ENCODE peak calls at places on chromosomes 16 and 17, in five cellular contexts. One of them, this sample, is unnamed.

GRCh38 chr17:1201132-1201702 is 21.4 kb upstream of the ABR start:
- DNase-seq in ACHN: no peak
- DNase-seq in cardiac muscle cell: no peak
- DNase-seq in amygdala: no peak
- DNase-seq in stimulated activated CD8-positive, alpha-beta memory T cell treated with anti-CD3 and anti-CD28 coated beads, Interleukin-4, amount 100 ng/mL, for 1 hour: peak
- DNase-seq in this sample: no peak

GRCh38 chr17:44864831-44865230 is 17.1 kb downstream of the HIGD1B start:
- DNase-seq in ACHN: no peak
- DNase-seq in cardiac muscle cell: no peak
- DNase-seq in amygdala: no peak
- DNase-seq in stimulated activated CD8-positive, alpha-beta memory T cell treated with anti-CD3 and anti-CD28 coated beads, Interleukin-4, amount 100 ng/mL, for 1 hour: no peak
- DNase-seq in this sample: no peak

GRCh38 chr17:40346768-40347154 is 17.8 kb downstream of the GJD3 start:
- DNase-seq in ACHN: no peak
- DNase-seq in cardiac muscle cell: no peak
- DNase-seq in amygdala: no peak
- DNase-seq in stimulated activated CD8-positive, alpha-beta memory T cell treated with anti-CD3 and anti-CD28 coated beads, Interleukin-4, amount 100 ng/mL, for 1 hour: no peak
- DNase-seq in this sample: no peak

GRCh38 chr17:72063756-72064461 is 56.9 kb upstream of the SOX9 start:
- DNase-seq in ACHN: no peak
- DNase-seq in cardiac muscle cell: no peak
- DNase-seq in amygdala: no peak
- DNase-seq in stimulated activated CD8-positive, alpha-beta memory T cell treated with anti-CD3 and anti-CD28 coated beads, Interleukin-4, amount 100 ng/mL, for 1 hour: no peak
- DNase-seq in this sample: no peak

GRCh38 chr17:71633391-71633849 is 487.4 kb upstream of the SOX9 start:
- DNase-seq in ACHN: no peak
- DNase-seq in cardiac muscle cell: no peak
- DNase-seq in amygdala: no peak
- DNase-seq in stimulated activated CD8-positive, alpha-beta memory T cell treated with anti-CD3 and anti-CD28 coated beads, Interleukin-4, amount 100 ng/mL, for 1 hour: no peak
- DNase-seq in this sample: no peak

GRCh38 chr16:77387075-77387474 is 47.8 kb downstream of the ADAMTS18 start:
- DNase-seq in ACHN: no peak
- DNase-seq in cardiac muscle cell: no peak
- DNase-seq in amygdala: no peak
- DNase-seq in stimulated activated CD8-positive, alpha-beta memory T cell treated with anti-CD3 and anti-CD28 coated beads, Interleukin-4, amount 100 ng/mL, for 1 hour: no peak
- DNase-seq in this sample: no peak

GRCh38 chr16:4734730-4735575 is 616 bp downstream of the DNAAF8 start:
- DNase-seq in ACHN: peak
- DNase-seq in cardiac muscle cell: peak
- DNase-seq in amygdala: peak
- DNase-seq in stimulated activated CD8-positive, alpha-beta memory T cell treated with anti-CD3 and anti-CD28 coated beads, Interleukin-4, amount 100 ng/mL, for 1 hour: peak
- DNase-seq in this sample: peak

GRCh38 chr17:75019146-75019545 is 6.7 kb downstream of the MRPL58 start:
- DNase-seq in ACHN: no peak
- DNase-seq in cardiac muscle cell: no peak
- DNase-seq in amygdala: no peak
- DNase-seq in stimulated activated CD8-positive, alpha-beta memory T cell treated with anti-CD3 and anti-CD28 coated beads, Interleukin-4, amount 100 ng/mL, for 1 hour: no peak
- DNase-seq in this sample: no peak

GRCh38 chr17:80575057-80575875 is 30.6 kb downstream of the RPTOR start:
- DNase-seq in ACHN: peak
- DNase-seq in cardiac muscle cell: peak
- DNase-seq in amygdala: no peak
- DNase-seq in stimulated activated CD8-positive, alpha-beta memory T cell treated with anti-CD3 and anti-CD28 coated beads, Interleukin-4, amount 100 ng/mL, for 1 hour: peak
- DNase-seq in this sample: peak

GRCh38 chr17:79136596-79136995 is 62.0 kb downstream of the ENGASE start:
- DNase-seq in ACHN: no peak
- DNase-seq in cardiac muscle cell: no peak
- DNase-seq in amygdala: no peak
- DNase-seq in stimulated activated CD8-positive, alpha-beta memory T cell treated with anti-CD3 and anti-CD28 coated beads, Interleukin-4, amount 100 ng/mL, for 1 hour: no peak
- DNase-seq in this sample: no peak

GRCh38 chr17:29112780-29113295 is 67.4 kb downstream of the MYO18A start:
- DNase-seq in ACHN: peak
- DNase-seq in cardiac muscle cell: no peak
- DNase-seq in amygdala: peak
- DNase-seq in stimulated activated CD8-positive, alpha-beta memory T cell treated with anti-CD3 and anti-CD28 coated beads, Interleukin-4, amount 100 ng/mL, for 1 hour: no peak
- DNase-seq in this sample: peak

GRCh38 chr17:83079766-83080616 is 582 bp downstream of the METRNL start:
- DNase-seq in ACHN: no peak
- DNase-seq in cardiac muscle cell: peak
- DNase-seq in amygdala: no peak
- DNase-seq in stimulated activated CD8-positive, alpha-beta memory T cell treated with anti-CD3 and anti-CD28 coated beads, Interleukin-4, amount 100 ng/mL, for 1 hour: no peak
- DNase-seq in this sample: peak

GRCh38 chr16:84024854-84025253 is 17.7 kb downstream of the SLC38A8 start:
- DNase-seq in ACHN: no peak
- DNase-seq in cardiac muscle cell: no peak
- DNase-seq in amygdala: no peak
- DNase-seq in stimulated activated CD8-positive, alpha-beta memory T cell treated with anti-CD3 and anti-CD28 coated beads, Interleukin-4, amount 100 ng/mL, for 1 hour: no peak
- DNase-seq in this sample: no peak

GRCh38 chr16:8674413-8675022 is at the start of gene ABAT:
- DNase-seq in ACHN: peak
- DNase-seq in cardiac muscle cell: peak
- DNase-seq in amygdala: peak
- DNase-seq in stimulated activated CD8-positive, alpha-beta memory T cell treated with anti-CD3 and anti-CD28 coated beads, Interleukin-4, amount 100 ng/mL, for 1 hour: peak
- DNase-seq in this sample: peak

GRCh38 chr16:64182985-64183384 is 938.9 kb downstream of the CDH11 start:
- DNase-seq in ACHN: no peak
- DNase-seq in cardiac muscle cell: no peak
- DNase-seq in amygdala: no peak
- DNase-seq in stimulated activated CD8-positive, alpha-beta memory T cell treated with anti-CD3 and anti-CD28 coated beads, Interleukin-4, amount 100 ng/mL, for 1 hour: no peak
- DNase-seq in this sample: no peak

GRCh38 chr17:76710863-76711611 is at the start of gene MXRA7:
- DNase-seq in ACHN: peak
- DNase-seq in cardiac muscle cell: peak
- DNase-seq in amygdala: peak
- DNase-seq in stimulated activated CD8-positive, alpha-beta memory T cell treated with anti-CD3 and anti-CD28 coated beads, Interleukin-4, amount 100 ng/mL, for 1 hour: peak
- DNase-seq in this sample: peak

GRCh38 chr16:11205754-11206459 is 50.1 kb downstream of the SOCS1 start:
- DNase-seq in ACHN: no peak
- DNase-seq in cardiac muscle cell: no peak
- DNase-seq in amygdala: no peak
- DNase-seq in stimulated activated CD8-positive, alpha-beta memory T cell treated with anti-CD3 and anti-CD28 coated beads, Interleukin-4, amount 100 ng/mL, for 1 hour: no peak
- DNase-seq in this sample: peak

GRCh38 chr17:8807070-8807550 is 7.9 kb upstream of the MFSD6L start:
- DNase-seq in ACHN: no peak
- DNase-seq in cardiac muscle cell: no peak
- DNase-seq in amygdala: no peak
- DNase-seq in stimulated activated CD8-positive, alpha-beta memory T cell treated with anti-CD3 and anti-CD28 coated beads, Interleukin-4, amount 100 ng/mL, for 1 hour: no peak
- DNase-seq in this sample: no peak

GRCh38 chr17:79003661-79004411 is 5.7 kb downstream of the CANT1 start:
- DNase-seq in ACHN: no peak
- DNase-seq in cardiac muscle cell: no peak
- DNase-seq in amygdala: no peak
- DNase-seq in stimulated activated CD8-positive, alpha-beta memory T cell treated with anti-CD3 and anti-CD28 coated beads, Interleukin-4, amount 100 ng/mL, for 1 hour: no peak
- DNase-seq in this sample: no peak

GRCh38 chr17:74970395-74970794 is 2.2 kb downstream of the HID1 start:
- DNase-seq in ACHN: no peak
- DNase-seq in cardiac muscle cell: no peak
- DNase-seq in amygdala: no peak
- DNase-seq in stimulated activated CD8-positive, alpha-beta memory T cell treated with anti-CD3 and anti-CD28 coated beads, Interleukin-4, amount 100 ng/mL, for 1 hour: no peak
- DNase-seq in this sample: no peak

GRCh38 chr17:9028632-9029570 is 7.6 kb downstream of the NTN1 start:
- DNase-seq in ACHN: no peak
- DNase-seq in cardiac muscle cell: no peak
- DNase-seq in amygdala: no peak
- DNase-seq in stimulated activated CD8-positive, alpha-beta memory T cell treated with anti-CD3 and anti-CD28 coated beads, Interleukin-4, amount 100 ng/mL, for 1 hour: no peak
- DNase-seq in this sample: no peak

GRCh38 chr16:84913315-84913714 is 93.5 kb downstream of the CRISPLD2 start:
- DNase-seq in ACHN: no peak
- DNase-seq in cardiac muscle cell: no peak
- DNase-seq in amygdala: no peak
- DNase-seq in stimulated activated CD8-positive, alpha-beta memory T cell treated with anti-CD3 and anti-CD28 coated beads, Interleukin-4, amount 100 ng/mL, for 1 hour: no peak
- DNase-seq in this sample: peak

GRCh38 chr17:59399914-59400313 is 68.5 kb downstream of the YPEL2 start:
- DNase-seq in ACHN: no peak
- DNase-seq in cardiac muscle cell: no peak
- DNase-seq in amygdala: no peak
- DNase-seq in stimulated activated CD8-positive, alpha-beta memory T cell treated with anti-CD3 and anti-CD28 coated beads, Interleukin-4, amount 100 ng/mL, for 1 hour: no peak
- DNase-seq in this sample: peak

GRCh38 chr17:65855245-65855644 is 293.8 kb upstream of the AXIN2 start:
- DNase-seq in ACHN: peak
- DNase-seq in cardiac muscle cell: no peak
- DNase-seq in amygdala: no peak
- DNase-seq in stimulated activated CD8-positive, alpha-beta memory T cell treated with anti-CD3 and anti-CD28 coated beads, Interleukin-4, amount 100 ng/mL, for 1 hour: no peak
- DNase-seq in this sample: no peak

GRCh38 chr16:15996432-15997109 is 47.2 kb downstream of the ABCC1 start:
- DNase-seq in ACHN: peak
- DNase-seq in cardiac muscle cell: no peak
- DNase-seq in amygdala: peak
- DNase-seq in stimulated activated CD8-positive, alpha-beta memory T cell treated with anti-CD3 and anti-CD28 coated beads, Interleukin-4, amount 100 ng/mL, for 1 hour: no peak
- DNase-seq in this sample: peak

GRCh38 chr16:69100046-69100765 is 5.2 kb upstream of the HAS3 start:
- DNase-seq in ACHN: peak
- DNase-seq in cardiac muscle cell: no peak
- DNase-seq in amygdala: no peak
- DNase-seq in stimulated activated CD8-positive, alpha-beta memory T cell treated with anti-CD3 and anti-CD28 coated beads, Interleukin-4, amount 100 ng/mL, for 1 hour: no peak
- DNase-seq in this sample: no peak

GRCh38 chr17:17084941-17085340 is 42.7 kb downstream of the MPRIP start:
- DNase-seq in ACHN: no peak
- DNase-seq in cardiac muscle cell: no peak
- DNase-seq in amygdala: no peak
- DNase-seq in stimulated activated CD8-positive, alpha-beta memory T cell treated with anti-CD3 and anti-CD28 coated beads, Interleukin-4, amount 100 ng/mL, for 1 hour: no peak
- DNase-seq in this sample: peak

This sample was measured in glutamatergic neuron.